ENCODE peak calls at places on chromosomes 16 and 17, in five cellular contexts. U, Y, S, N and H are unnamed samples.

GRCh38 chr17:47802341-47803022 is 19.1 kb downstream of the OSBPL7 start:
- DNase-seq in U (peak; percentile 68), Y (peak; percentile 67), S (no peak), N (peak; percentile 65), H (peak; percentile 74)

GRCh38 chr16:88619859-88620655 is 18.3 kb upstream of the IL17C start:
- DNase-seq in U (no peak), Y (no peak), S (no peak), N (no peak), H (no peak)

GRCh38 chr16:84514874-84515835 is 10.7 kb upstream of the MEAK7 start:
- DNase-seq in U (no peak), Y (peak; percentile 85), S (peak; percentile 96), N (no peak), H (no peak)

GRCh38 chr17:1485311-1485747 is 7.2 kb downstream of the MYO1C start:
- DNase-seq in U (no peak), Y (peak; percentile 12), S (no peak), N (peak; percentile 49), H (no peak)

GRCh38 chr16:28317040-28317880 is 24.9 kb downstream of the SBK1 start:
- DNase-seq in U (peak; percentile 21), Y (peak; percentile 42), S (no peak), N (peak; percentile 75), H (peak; percentile 92)

GRCh38 chr16:49737541-49737940 is 118.4 kb downstream of the ZNF423 start:
- DNase-seq in U (no peak), Y (no peak), S (no peak), N (no peak), H (no peak)

GRCh38 chr17:2399572-2400473 is 1.0 kb downstream of the MNT start:
- DNase-seq in U (peak; percentile 89), Y (peak; percentile 91), S (peak; percentile 60), N (peak; percentile 94), H (peak; percentile 82)

GRCh38 chr16:72990003-72990521 is 57.9 kb downstream of the ZFHX3 start:
- DNase-seq in U (peak; percentile 31), Y (no peak), S (no peak), N (no peak), H (no peak)

GRCh38 chr17:19398301-19399181 is 11.6 kb upstream of the MFAP4 start:
- DNase-seq in U (no peak), Y (no peak), S (no peak), N (no peak), H (no peak)

GRCh38 chr17:19410101-19410500 is 931 bp upstream of the RNF112 start:
- DNase-seq in U (no peak), Y (no peak), S (no peak), N (no peak), H (no peak)

GRCh38 chr16:66751135-66751991 is at the start of gene DYNC1LI2:
- DNase-seq in U (peak; percentile 34), Y (peak; percentile 55), S (no peak), N (peak; percentile 84), H (no peak)

GRCh38 chr16:65202461-65202860 is 80.6 kb upstream of the CDH11 start:
- DNase-seq in U (no peak), Y (no peak), S (no peak), N (no peak), H (no peak)

GRCh38 chr16:53891409-53892139 is 187.6 kb downstream of the FTO start:
- DNase-seq in U (no peak), Y (no peak), S (no peak), N (no peak), H (no peak)

GRCh38 chr17:36590082-36590481 is 1.6 kb upstream of the DHRS11 start:
- DNase-seq in U (no peak), Y (no peak), S (no peak), N (peak; percentile 82), H (no peak)

GRCh38 chr17:70080541-70081347 is 5.7 kb downstream of the KCNJ16 start:
- DNase-seq in U (no peak), Y (no peak), S (no peak), N (no peak), H (no peak)

GRCh38 chr17:58120195-58120822 is 27.9 kb upstream of the OR4D1 start:
- DNase-seq in U (peak; percentile 33), Y (peak; percentile 56), S (no peak), N (peak; percentile 76), H (peak; percentile 59)

GRCh38 chr17:9424071-9424640 is 151.5 kb downstream of the STX8 start:
- DNase-seq in U (no peak), Y (no peak), S (no peak), N (no peak), H (no peak)

GRCh38 chr17:65855245-65855644 is 293.8 kb upstream of the AXIN2 start:
- DNase-seq in U (peak; percentile 66), Y (no peak), S (no peak), N (no peak), H (peak; percentile 21)

GRCh38 chr17:69677130-69677529 is 262.6 kb downstream of the MAP2K6 start:
- DNase-seq in U (no peak), Y (no peak), S (no peak), N (no peak), H (no peak)

GRCh38 chr17:83149761-83150251 is 70.4 kb downstream of the METRNL start:
- DNase-seq in U (no peak), Y (no peak), S (no peak), N (no peak), H (no peak)

GRCh38 chr17:1872976-1873375 is 43.2 kb downstream of the RPA1 start:
- DNase-seq in U (no peak), Y (no peak), S (no peak), N (no peak), H (no peak)

GRCh38 chr16:6335072-6335471 is 997.6 kb upstream of the RBFOX1 start:
- DNase-seq in U (no peak), Y (no peak), S (no peak), N (peak; percentile 49), H (no peak)

GRCh38 chr16:5668553-5668952 is 571.0 kb upstream of the EEF2KMT start:
- DNase-seq in U (no peak), Y (no peak), S (no peak), N (peak; percentile 38), H (no peak)

GRCh38 chr16:30927789-30928378 is 4.5 kb downstream of the FBXL19 start:
- DNase-seq in U (peak; percentile 61), Y (peak; percentile 61), S (peak; percentile 35), N (peak; percentile 81), H (peak; percentile 76)

GRCh38 chr17:56297142-56297541 is 143.9 kb downstream of the ANKFN1 start:
- DNase-seq in U (no peak), Y (no peak), S (no peak), N (no peak), H (no peak)

GRCh38 chr17:78679495-78680395 is 102.3 kb downstream of the CYTH1 start:
- DNase-seq in U (no peak), Y (no peak), S (no peak), N (no peak), H (no peak)

GRCh38 chr17:58088624-58089023 is 5.4 kb downstream of the DYNLL2 start:
- DNase-seq in U (no peak), Y (no peak), S (no peak), N (no peak), H (no peak)

DNA sequence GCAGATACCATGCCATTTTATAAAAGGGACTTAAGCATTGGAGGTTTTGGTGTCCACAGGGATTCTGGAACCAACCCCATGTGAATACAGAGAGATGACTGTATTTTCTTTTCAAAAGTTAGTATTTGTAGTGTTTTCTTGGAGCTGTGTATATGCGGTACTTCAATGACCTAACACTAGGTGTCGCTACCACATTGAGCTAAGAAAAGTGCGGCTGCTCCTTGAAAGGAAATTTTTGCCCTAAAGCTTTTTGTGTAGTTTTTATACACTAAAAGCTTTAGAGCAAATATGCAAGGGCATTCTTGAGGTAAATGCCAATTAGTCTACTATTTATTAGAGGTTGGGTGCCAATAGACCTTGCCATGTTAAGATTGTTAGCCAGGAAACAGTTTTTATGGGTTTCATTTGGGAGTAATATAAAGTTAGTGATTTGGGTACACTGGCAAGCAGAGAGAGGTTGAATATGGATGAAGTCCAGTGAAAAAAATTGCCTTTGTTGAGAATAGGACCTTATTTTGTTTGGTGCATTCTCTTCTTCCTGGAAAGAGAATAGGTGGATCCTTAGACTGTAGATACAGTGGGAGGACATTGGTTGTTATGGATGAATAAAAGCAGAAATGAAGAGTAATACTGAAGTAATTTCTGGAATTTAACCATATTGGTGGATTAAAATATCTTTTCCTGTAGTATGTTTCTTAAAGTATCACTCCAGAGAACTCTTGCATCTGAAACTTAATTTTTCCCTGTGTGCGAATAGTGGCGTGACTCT is 43.3 kb downstream of the BCAS3 start:
- DNase-seq in U (peak; percentile 60), Y (peak; percentile 64), S (peak; percentile 24), N (peak; percentile 72), H (peak; percentile 45)
- TF ChIP-seq JUND in U (no peak), Y (no peak), S (no peak), N (no peak), H (no peak)

DNA sequence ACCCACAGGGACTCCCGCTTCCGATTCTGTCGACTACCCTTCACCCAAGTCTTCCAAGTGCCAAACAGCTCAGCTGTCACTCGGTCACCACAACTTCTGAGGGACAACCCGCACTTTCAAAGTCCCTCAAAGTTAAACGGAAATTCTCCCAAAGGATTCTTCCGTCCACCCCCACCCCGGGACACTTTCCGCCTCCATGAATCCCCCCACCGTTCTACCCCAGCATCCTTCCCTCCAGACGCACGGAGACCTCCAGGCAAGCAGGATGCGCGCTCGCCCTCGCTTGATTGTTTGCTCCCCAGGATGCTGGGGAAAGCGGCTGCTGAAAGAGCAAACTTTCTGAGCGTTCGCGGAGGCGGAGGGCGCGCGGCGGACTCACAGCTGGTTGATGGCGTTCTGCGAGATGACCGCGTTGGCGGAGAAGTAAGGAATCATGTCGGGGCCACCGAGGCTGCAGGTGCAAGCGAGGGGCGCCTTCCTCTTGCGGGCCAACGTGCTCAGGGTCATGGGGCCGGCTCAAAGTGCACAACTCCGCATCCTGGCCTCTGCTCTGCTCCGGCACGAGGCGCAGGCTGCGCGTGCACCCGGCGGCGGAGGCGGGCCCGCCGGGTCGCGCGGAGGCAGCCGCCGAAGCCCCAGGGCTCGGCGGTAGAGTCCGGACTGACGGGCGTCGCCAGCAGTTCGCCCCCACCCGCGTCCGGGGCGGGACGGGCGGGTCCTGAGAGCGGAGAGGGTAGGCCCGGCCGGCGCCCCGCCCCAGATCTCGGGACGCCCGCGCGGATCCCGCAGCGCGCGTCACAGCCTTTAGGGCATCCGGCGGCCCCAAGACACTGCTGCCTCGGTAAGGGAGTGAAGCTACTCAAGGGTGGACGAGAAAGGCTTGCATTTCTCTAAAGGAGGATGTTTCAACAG is 138.3 kb upstream of the CORO6 start:
- DNase-seq in U (no peak), Y (peak; percentile 60), S (peak; percentile 55), N (no peak), H (peak; percentile 36)
- TF ChIP-seq POLR2A in U (no peak), Y (no peak), S (peak; percentile 91), N (no peak), H (peak; percentile 48)

GRCh38 chr17:45228121-45228941 is 6.6 kb downstream of the FMNL1 start:
- DNase-seq in U (no peak), Y (no peak), S (no peak), N (no peak), H (no peak)
- TF ChIP-seq JUND in U (no peak), Y (no peak), S (no peak), N (no peak), H (no peak)

GRCh38 chr16:2905988-2906387 is 5.7 kb upstream of the FLYWCH1 start:
- DNase-seq in U (no peak), Y (no peak), S (no peak), N (no peak), H (no peak)

GRCh38 chr16:2904922-2905240 is 6.8 kb upstream of the FLYWCH1 start:
- DNase-seq in U (no peak), Y (no peak), S (no peak), N (no peak), H (no peak)

GRCh38 chr16:2905241-2905987 is 6.3 kb upstream of the FLYWCH1 start:
- DNase-seq in U (peak; percentile 99), Y (peak; percentile 97), S (peak; percentile 94), N (peak; percentile 99), H (peak; percentile 99)

GRCh38 chr16:2902337-2903130 is 9.2 kb upstream of the FLYWCH1 start:
- DNase-seq in U (no peak), Y (no peak), S (no peak), N (no peak), H (no peak)

GRCh38 chr16:2904100-2904921 is 7.4 kb upstream of the FLYWCH1 start:
- DNase-seq in U (peak; percentile 70), Y (peak; percentile 73), S (no peak), N (peak; percentile 93), H (no peak)
- TF ChIP-seq POLR2A in U (peak; percentile 16), Y (peak; percentile 60), S (peak; percentile 74), N (peak; percentile 33), H (no peak)